ENCODE peak calls at places on chromosomes 7 and 10, in ten cellular contexts. V is CD4-positive, CD25-positive, alpha-beta regulatory T cell; A is globus pallidus; G is stimulated activated CD8-positive, alpha-beta memory T cell treated with anti-CD3 and anti-CD28 coated beads, Interleukin-7, amount 100 ng/mL, for 1 hour; Y is NCI-H1092 treated with DMSO at 0.1 percent for 48 hours; N is psoas muscle; Z is progenitor cell of endocrine pancreas; Q is right lobe of liver; D is NCI-H1694; O is NB4. H is an unnamed sample.

GRCh38 chr7:151755131-151755787 is 121.7 kb downstream of the PRKAG2 start:
- DNase-seq in Y (no peak), V (no peak), Q (no peak), D (no peak), O (peak), Z (no peak), G (no peak), N (peak), A (no peak), H (no peak)

GRCh38 chr10:78938695-78939672 is 129.8 kb upstream of the ZMIZ1 start:
- DNase-seq in Y (no peak), D (no peak), G (no peak), A (no peak), O (no peak), Z (no peak), N (no peak), V (no peak), Q (no peak), H (no peak)

GRCh38 chr7:34677491-34677890 is 19.5 kb downstream of the NPSR1 start:
- DNase-seq in Y (no peak), G (no peak), V (no peak), O (no peak), A (no peak), D (no peak), Z (no peak), Q (no peak), N (no peak), H (no peak)

GRCh38 chr7:73978681-73979563 is 49.1 kb upstream of the ELN start:
- DNase-seq in A (no peak), D (peak), Z (no peak), N (peak), Y (no peak), V (no peak), Q (peak), G (no peak), O (peak), H (peak)

GRCh38 chr10:133281084-133281483 is 4.4 kb upstream of the ADAM8 start:
- DNase-seq in A (no peak), O (no peak), N (no peak), Q (no peak), Z (no peak), G (no peak), D (no peak), Y (no peak), V (no peak), H (no peak)

GRCh38 chr7:80937336-80937735 is 18.5 kb upstream of the SEMA3C start:
- DNase-seq in Q (no peak), O (no peak), V (no peak), G (no peak), Z (no peak), N (no peak), A (no peak), D (no peak), Y (no peak), H (no peak)

GRCh38 chr7:55574062-55574717 is 1.9 kb upstream of the VOPP1 start:
- DNase-seq in Y (no peak), Z (no peak), V (no peak), D (no peak), O (no peak), G (no peak), A (no peak), N (no peak), Q (no peak), H (no peak)

GRCh38 chr7:138338361-138338760 is 121.7 kb upstream of the TRIM24 start:
- DNase-seq in D (peak), Q (peak), Z (no peak), N (peak), O (no peak), G (no peak), V (no peak), A (no peak), Y (peak), H (no peak)

GRCh38 chr7:29974286-29974685 is 15.3 kb downstream of the SCRN1 start:
- DNase-seq in Z (no peak), Q (no peak), G (no peak), Y (no peak), D (no peak), A (no peak), N (no peak), V (no peak), O (no peak), H (no peak)

GRCh38 chr7:72343991-72344390 is 68.1 kb downstream of the CALN1 start:
- DNase-seq in N (no peak), G (no peak), D (no peak), A (no peak), Q (no peak), V (no peak), Y (no peak), O (no peak), Z (no peak), H (no peak)

GRCh38 chr10:22345301-22346086 is at the start of gene SPAG6:
- DNase-seq in G (no peak), N (peak), Z (peak), O (no peak), A (peak), D (no peak), V (peak), Y (peak), Q (peak), H (no peak)

H was measured in NCI-H460.